ENCODE peak calls at places on chromosomes 11 and 22, in ten cellular contexts. Y is ovary, Z is A549, D is K562, B is IMR-90, F is stomach, L is right lobe of liver, S is body of pancreas, C is HepG2, E is tibial nerve. J is an unnamed sample.

GRCh38 chr22:29555065-29555644 is 1.6 kb upstream of the THOC5 start:
- DNase-seq in F (no peak), B (peak; percentile 18), Z (no peak), E (peak; percentile 50), L (peak; percentile 84), Y (peak; percentile 43), S (no peak), D (no peak), C (no peak), J (no peak)

GRCh38 chr11:133946541-133947297 is 10.0 kb downstream of the IGSF9B start:
- DNase-seq in L (no peak), E (no peak), F (no peak), Y (no peak), C (no peak), Z (no peak), S (no peak), B (no peak), D (no peak), J (no peak)

GRCh38 chr11:3021125-3021524 is 29.0 kb upstream of the NAP1L4 start:
- DNase-seq in Z (peak; percentile 60), B (peak; percentile 16), S (peak; percentile 68), F (peak; percentile 72), L (peak; percentile 91), C (peak; percentile 88), D (peak; percentile 62), Y (no peak), E (no peak), J (no peak)

GRCh38 chr11:2776351-2777061 is 76.7 kb upstream of the KCNQ1OT1 start:
- DNase-seq in D (no peak), F (peak; percentile 24), Y (peak; percentile 32), C (no peak), Z (no peak), B (no peak), S (peak; percentile 12), E (no peak), L (peak; percentile 49), J (no peak)

GRCh38 chr22:41367680-41368542 is 13.8 kb upstream of the TEF start:
- DNase-seq in Z (no peak), F (peak; percentile 49), S (peak; percentile 63), B (peak; percentile 22), L (peak; percentile 74), D (no peak), E (peak; percentile 52), Y (peak; percentile 69), C (peak; percentile 39), J (peak; percentile 48)

GRCh38 chr22:23773247-23774113 is 831 bp downstream of the MMP11 start:
- DNase-seq in B (no peak), D (no peak), L (no peak), Y (no peak), F (no peak), C (no peak), E (no peak), S (no peak), Z (no peak), J (no peak)

GRCh38 chr22:17258015-17258827 is 39.0 kb upstream of the ADA2 start:
- DNase-seq in Z (no peak), F (peak; percentile 53), D (no peak), L (peak; percentile 59), Y (peak; percentile 33), B (no peak), E (no peak), S (peak; percentile 87), C (no peak), J (peak; percentile 86)

GRCh38 chr11:2318707-2319106 is 16.9 kb downstream of the TSPAN32 start:
- DNase-seq in Z (no peak), L (no peak), E (no peak), B (no peak), Y (no peak), C (no peak), D (no peak), F (no peak), S (no peak), J (no peak)

GRCh38 chr11:83711035-83711630 is 425.0 kb upstream of the CCDC90B start:
- DNase-seq in S (no peak), L (no peak), C (peak; percentile 75), F (no peak), Z (no peak), D (no peak), E (no peak), B (peak; percentile 15), Y (no peak), J (no peak)

GRCh38 chr11:17296852-17297559 is 20.5 kb downstream of the NUCB2 start:
- DNase-seq in F (no peak), L (no peak), C (no peak), E (no peak), D (no peak), S (no peak), B (peak; percentile 34), Y (no peak), Z (no peak), J (no peak)

GRCh38 chr11:47569646-47570045 is 4.2 kb downstream of the PTPMT1 start:
- DNase-seq in L (no peak), Y (no peak), B (no peak), E (no peak), C (no peak), D (peak; percentile 6), S (no peak), F (no peak), Z (no peak), J (no peak)

GRCh38 chr11:14905104-14906033 is 13.3 kb upstream of the CYP2R1 start:
- DNase-seq in F (peak; percentile 43), L (peak; percentile 80), C (no peak), S (peak; percentile 86), E (peak; percentile 30), B (peak; percentile 10), D (no peak), Z (peak; percentile 29), Y (no peak), J (peak; percentile 19)

GRCh38 chr11:57473208-57473930 is 13.0 kb downstream of the RTN4RL2 start:
- DNase-seq in F (no peak), Y (no peak), D (peak; percentile 64), C (no peak), L (no peak), B (no peak), S (no peak), E (no peak), Z (no peak), J (no peak)

GRCh38 chr22:35539910-35540599 is 576 bp upstream of the RASD2 start:
- DNase-seq in D (peak; percentile 96), B (peak; percentile 22), E (no peak), L (peak; percentile 69), S (peak; percentile 46), F (peak; percentile 66), C (no peak), Z (peak; percentile 44), Y (peak; percentile 76), J (peak; percentile 69)

GRCh38 chr22:39350803-39351688 is 1.3 kb downstream of the SYNGR1 start:
- DNase-seq in D (no peak), F (no peak), E (no peak), C (no peak), B (no peak), L (no peak), Y (no peak), Z (no peak), S (no peak), J (no peak)

GRCh38 chr22:39316440-39317083 is 2.9 kb downstream of the RPL3 start:
- DNase-seq in Y (peak; percentile 84), E (peak; percentile 76), C (peak; percentile 88), S (peak; percentile 85), D (no peak), Z (no peak), F (peak; percentile 79), L (peak; percentile 74), B (peak; percentile 95), J (peak; percentile 76)

DNA sequence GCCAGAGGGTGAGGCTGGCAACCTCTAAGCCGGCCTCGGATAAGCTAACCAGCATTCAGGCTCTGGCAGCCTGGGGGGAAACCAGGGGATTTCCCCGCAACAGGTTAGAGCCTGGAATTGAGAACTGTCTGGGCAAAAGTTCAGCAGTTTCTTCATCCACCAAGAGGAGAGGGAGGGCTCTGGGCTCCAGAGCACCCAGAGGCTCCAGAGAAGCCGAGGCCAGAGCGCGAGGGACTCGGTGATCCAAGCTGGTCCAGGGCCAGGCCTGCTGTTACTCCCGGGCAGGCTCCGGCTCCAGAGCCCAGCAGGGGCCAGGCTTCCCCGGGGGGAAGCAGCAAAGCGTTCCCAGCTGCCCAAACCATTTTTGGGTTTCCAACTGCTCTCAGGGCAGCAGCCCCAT is 13.3 kb upstream of the SH3BP1 start:
- DNase-seq in L (peak; percentile 93), Z (no peak), Y (peak; percentile 86), C (no peak), B (peak; percentile 43), S (no peak), D (no peak), F (peak; percentile 51), E (peak; percentile 56), J (peak; percentile 58)
- TF ChIP-seq POLR2A in L (no peak), Z (no peak), Y (no peak), C (no peak), B (no peak), S (no peak), D (no peak), F (no peak), E (no peak), J (no peak)

DNA sequence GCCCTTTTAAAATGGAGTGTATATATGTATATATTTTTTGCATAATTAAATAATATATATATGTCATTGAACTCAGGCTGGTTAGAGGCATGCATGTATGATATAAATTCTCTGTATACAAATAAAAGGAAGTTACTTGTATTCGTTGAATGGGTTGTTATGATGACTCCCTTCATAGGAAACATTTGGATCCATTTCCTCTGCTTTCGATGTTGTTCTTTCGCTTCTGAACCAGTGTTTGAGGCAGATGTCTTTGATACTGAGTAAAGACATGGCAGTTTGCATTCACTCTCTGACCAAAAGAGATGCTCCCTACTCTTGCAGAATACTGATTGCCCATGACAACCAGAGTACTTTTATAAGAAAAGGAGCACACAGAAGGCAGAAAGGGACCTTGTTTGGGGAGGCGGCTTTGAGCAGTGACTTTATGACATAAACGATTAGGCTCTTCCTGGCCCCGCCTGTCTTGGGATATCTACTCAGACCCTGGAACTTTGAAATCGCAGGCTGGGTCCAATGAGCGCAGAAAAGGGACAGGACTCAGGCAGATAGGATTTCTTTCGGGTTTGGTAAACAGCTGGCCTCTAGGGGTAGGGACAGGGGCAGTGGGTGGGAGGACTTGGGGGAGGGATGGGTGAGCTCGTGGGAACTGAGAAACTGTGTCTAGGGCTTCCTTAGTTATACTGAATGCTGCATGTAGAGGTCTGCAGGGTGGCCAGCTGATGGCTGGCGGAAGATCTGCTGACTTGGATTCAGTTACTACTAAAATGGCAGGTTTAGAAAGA is 23.2 kb downstream of the TIMP3 start:
- DNase-seq in S (no peak), C (no peak), Z (no peak), L (no peak), B (no peak), D (no peak), Y (no peak), E (no peak), F (no peak), J (no peak)
- H3K4me1 ChIP-seq in S (no peaks in the 10 kb centered on the region), C (no peaks in the 10 kb centered on the region), Z (no peaks in the 10 kb centered on the region), L (no peaks in the 10 kb centered on the region), B (no peaks in the 10 kb centered on the region), D (no peaks in the 10 kb centered on the region), Y (no peaks in the 10 kb centered on the region), E (peaks cover 30% of the 10 kb centered on the region), F (peaks cover 85% of the 10 kb centered on the region), J (peaks cover 27% of the 10 kb centered on the region)

GRCh38 chr11:75292943-75293342 is 52.4 kb downstream of the TPBGL start:
- DNase-seq in Y (no peak), D (no peak), E (no peak), L (no peak), F (no peak), C (no peak), B (no peak), S (no peak), Z (no peak), J (no peak)
- TF ChIP-seq POLR2A in Y (no peak), D (no peak), E (no peak), L (no peak), F (no peak), C (no peak), B (no peak), S (no peak), Z (no peak), J (no peak)

GRCh38 chr22:37303821-37304274 is 21.5 kb downstream of the CYTH4 start:
- DNase-seq in L (no peak), D (peak; percentile 43), Y (no peak), C (peak; percentile 32), E (no peak), Z (peak; percentile 82), B (peak; percentile 95), F (no peak), S (no peak), J (no peak)
- H3K4me1 ChIP-seq in L (peaks cover 8% of the 10 kb centered on the region), D (peaks cover 49% of the 10 kb centered on the region), Y (peaks cover 3% of the 10 kb centered on the region), C (peaks cover 28% of the 10 kb centered on the region), E (peaks cover 25% of the 10 kb centered on the region), Z (peaks cover 56% of the 10 kb centered on the region), B (peaks cover 44% of the 10 kb centered on the region), F (peaks cover 25% of the 10 kb centered on the region), S (peaks cover 16% of the 10 kb centered on the region), J (no peaks in the 10 kb centered on the region)

J was measured in gastrocnemius medialis.